ENCODE peak calls at places on chromosomes 2 and 18, in six cellular contexts. R is endothelial cell; N is SIG-M5; G is head of caudate nucleus; U is iris pigment epithelial cell; X is activated naive CD4-positive, alpha-beta T cell treated with anti-CD3 and anti-CD28 coated beads, Interleukin-2, amount 50 U/mL, for 72 hours. W is an unnamed sample.

GRCh38 chr18:5317186-5317585 is 21.7 kb upstream of the ZBTB14 start:
- DNase-seq in G (no peak), U (peak; percentile 12), X (no peak), R (no peak), N (peak; percentile 23), W (no peak)

GRCh38 chr18:11887305-11888262 is 20.5 kb downstream of the MPPE1 start:
- DNase-seq in U (peak; percentile 7), R (no peak), X (no peak), N (no peak), G (no peak), W (no peak)

GRCh38 chr2:233381013-233381995 is 27.0 kb downstream of the DGKD start:
- DNase-seq in N (no peak), G (no peak), U (no peak), X (no peak), R (no peak), W (no peak)

GRCh38 chr2:10901565-10901964 is 10.2 kb upstream of the KCNF1 start:
- DNase-seq in X (no peak), R (no peak), N (no peak), G (no peak), U (no peak), W (no peak)

GRCh38 chr2:237322564-237322963 is 91.4 kb downstream of the COL6A3 start:
- DNase-seq in R (no peak), N (no peak), X (peak; percentile 7), U (no peak), G (no peak), W (no peak)

GRCh38 chr2:241223211-241224067 is 35.0 kb downstream of the ANO7 start:
- DNase-seq in G (no peak), R (no peak), U (peak; percentile 24), N (no peak), X (no peak), W (no peak)

GRCh38 chr18:8844721-8845148 is 139.4 kb downstream of the MTCL1 start:
- DNase-seq in R (no peak), N (no peak), G (peak; percentile 8), X (no peak), U (no peak), W (no peak)

GRCh38 chr18:63213331-63213900 is 106.2 kb downstream of the BCL2 start:
- DNase-seq in X (peak; percentile 39), N (no peak), U (no peak), G (no peak), R (no peak), W (no peak)

GRCh38 chr2:120862254-120863172 is 126.8 kb downstream of the GLI2 start:
- DNase-seq in X (no peak), N (no peak), G (no peak), U (no peak), R (no peak), W (no peak)

GRCh38 chr2:20676353-20677215 is 9.6 kb downstream of the GDF7 start:
- DNase-seq in N (no peak), G (no peak), R (no peak), X (no peak), U (no peak), W (no peak)

GRCh38 chr2:240392084-240392947 is 43.1 kb upstream of the GPC1 start:
- DNase-seq in U (no peak), G (no peak), N (no peak), R (no peak), X (no peak), W (no peak)

GRCh38 chr2:3280197-3280596 is 97.4 kb downstream of the EIPR1 start:
- DNase-seq in G (no peak), U (no peak), X (no peak), N (no peak), R (no peak), W (no peak)

GRCh38 chr2:11746807-11747459 is 501 bp downstream of the LPIN1 start:
- DNase-seq in U (peak; percentile 36), G (no peak), X (peak; percentile 23), N (no peak), R (no peak), W (no peak)

GRCh38 chr2:163733301-163733938 is 2.4 kb downstream of the FIGN start:
- DNase-seq in R (no peak), G (no peak), N (no peak), U (no peak), X (no peak), W (no peak)

GRCh38 chr2:63926800-63927199 is 85.1 kb downstream of the UGP2 start:
- DNase-seq in N (no peak), G (no peak), U (no peak), R (no peak), X (no peak), W (no peak)

GRCh38 chr18:31617029-31617717 is 25.5 kb downstream of the TTR start:
- DNase-seq in U (no peak), N (no peak), X (no peak), G (no peak), R (no peak), W (no peak)

GRCh38 chr18:52402814-52403213 is 62.8 kb downstream of the DCC start:
- DNase-seq in G (no peak), N (no peak), X (no peak), U (no peak), R (no peak), W (no peak)

GRCh38 chr2:13558368-13558767 is 841.6 kb downstream of the TRIB2 start:
- DNase-seq in N (no peak), X (no peak), R (no peak), G (no peak), U (peak; percentile 40), W (no peak)

W was measured in D721Med.